ENCODE peak calls at places on chromosomes 16 and 17, in four cellular contexts. H is transverse colon, D is heart left ventricle, G is sigmoid colon. I is an unnamed sample. For H3K4me1, the result is how much of the 10 kb centered on the place peaks cover.

GRCh38 chr16:12067714-12068401 is 91.3 kb downstream of the SNX29 start:
- DNase-seq in G (no peak), D (peak), H (peak), I (no peak)

GRCh38 chr17:56937688-56938087 is 23.2 kb downstream of the COIL start:
- DNase-seq in H (no peak), D (no peak), G (no peak), I (no peak)

GRCh38 chr16:4868573-4868972 is 21.3 kb downstream of the UBN1 start:
- DNase-seq in G (no peak), D (no peak), H (no peak), I (no peak)

GRCh38 chr17:50055055-50055425 is 870 bp upstream of the ITGA3 start:
- DNase-seq in H (peak), D (no peak), G (no peak), I (no peak)

GRCh38 chr17:19414396-19415280 is 3.6 kb downstream of the RNF112 start:
- DNase-seq in D (no peak), G (no peak), H (no peak), I (no peak)

GRCh38 chr16:52265446-52265861 is 281.5 kb downstream of the TOX3 start:
- DNase-seq in D (no peak), G (no peak), H (no peak), I (no peak)

GRCh38 chr17:15377608-15378007 is 36.2 kb upstream of the TEKT3 start:
- DNase-seq in H (no peak), D (no peak), G (no peak), I (no peak)

GRCh38 chr17:67258836-67259468 is 14.0 kb upstream of the HELZ start:
- DNase-seq in D (no peak), G (no peak), H (peak), I (no peak)

GRCh38 chr17:8118769-8119574 is 658 bp upstream of the ALOXE3 start:
- DNase-seq in G (peak), D (peak), H (peak), I (peak)

GRCh38 chr16:49596699-49597291 is 223.2 kb downstream of the C16orf78 start:
- DNase-seq in H (no peak), G (no peak), D (no peak), I (no peak)

GRCh38 chr17:66398617-66399016 is 96.2 kb downstream of the PRKCA start:
- DNase-seq in H (no peak), D (no peak), G (no peak), I (no peak)

GRCh38 chr17:29412780-29413565 is 22.8 kb downstream of the TAOK1 start:
- DNase-seq in D (no peak), G (no peak), H (no peak), I (no peak)

GRCh38 chr17:1724869-1725641 is 551 bp downstream of the WDR81 start:
- DNase-seq in H (no peak), G (no peak), D (no peak), I (no peak)

GRCh38 chr17:19645608-19646250 is 2.8 kb upstream of the ALDH3A2 start:
- DNase-seq in G (no peak), H (peak), D (no peak), I (no peak)

GRCh38 chr16:1678500-1679098 is 520 bp downstream of the JPT2 start:
- DNase-seq in G (no peak), D (peak), H (peak), I (no peak)

GRCh38 chr16:14303654-14304394 is 232.7 kb downstream of the MRTFB start:
- DNase-seq in D (no peak), G (no peak), H (peak), I (no peak)

GRCh38 chr16:50496990-50497389 is 51.2 kb upstream of the NKD1 start:
- DNase-seq in G (no peak), H (no peak), D (no peak), I (no peak)

GRCh38 chr16:72493681-72494415 is 321.9 kb upstream of the PMFBP1 start:
- DNase-seq in G (no peak), H (no peak), D (no peak), I (no peak)

GRCh38 chr16:74774223-74775139 is at the start of gene FA2H:
- DNase-seq in H (peak), G (peak), D (peak), I (peak)

GRCh38 chr17:46818319-46818928 is at the start of gene WNT3:
- DNase-seq in G (no peak), H (peak), D (no peak), I (no peak)

GRCh38 chr17:50817142-50817751 is 18.1 kb upstream of the WFIKKN2 start:
- DNase-seq in G (no peak), D (no peak), H (peak), I (no peak)

GRCh38 chr16:29663020-29663828 is at the start of gene SPN:
- DNase-seq in G (no peak), D (no peak), H (peak), I (no peak)

GRCh38 chr16:87829123-87829980 is 40.0 kb downstream of the SLC7A5 start:
- DNase-seq in D (no peak), G (no peak), H (no peak), I (no peak)

GRCh38 chr16:11224096-11224893 is 31.7 kb downstream of the SOCS1 start:
- DNase-seq in H (peak), G (peak), D (peak), I (peak)

GRCh38 chr16:483351-484075 is 44.0 kb upstream of the CAPN15 start:
- DNase-seq in G (no peak), D (peak), H (no peak), I (no peak)

GRCh38 chr17:50491510-50491909 is 12.8 kb downstream of the RSAD1 start:
- DNase-seq in H (no peak), G (no peak), D (no peak), I (no peak)

GRCh38 chr16:77788196-77789084 is at the start of gene VAT1L:
- DNase-seq in D (no peak), H (no peak), G (no peak), I (no peak)

GRCh38 chr17:41919165-41919817 is 540 bp upstream of the ACLY start:
- DNase-seq in D (no peak), H (no peak), G (no peak), I (no peak)

GRCh38 chr17:41918392-41919164 is at the start of gene ACLY:
- DNase-seq in G (peak), D (peak), H (peak), I (peak)

GRCh38 chr17:41917957-41918391 is 777 bp downstream of the ACLY start:
- DNase-seq in G (peak), H (peak), D (peak), I (no peak)

GRCh38 chr17:41915566-41915965 is 3.2 kb downstream of the ACLY start:
- DNase-seq in H (no peak), D (no peak), G (no peak), I (no peak)

GRCh38 chr17:41917192-41917591 is 1.6 kb downstream of the ACLY start:
- DNase-seq in D (no peak), G (no peak), H (no peak), I (no peak)
- TF ChIP-seq POLR2A in D (no peak), G (no peak), H (no peak), I (no peak)

GRCh38 chr16:23796941-23797340 is 38.8 kb upstream of the PRKCB start:
- DNase-seq in H (no peak), G (no peak), D (no peak), I (no peak)

GRCh38 chr16:23795369-23795768 is 40.4 kb upstream of the PRKCB start:
- DNase-seq in D (no peak), G (no peak), H (no peak), I (no peak)
- H3K4me1 ChIP-seq in D (under half), G (under half), H (under half), I (under half)

GRCh38 chr16:57908409-57908987 is 62.4 kb downstream of the CNGB1 start:
- DNase-seq in H (no peak), D (no peak), G (no peak), I (no peak)

GRCh38 chr16:57910726-57911125 is 60.2 kb downstream of the CNGB1 start:
- DNase-seq in D (no peak), G (no peak), H (no peak), I (no peak)

GRCh38 chr16:57904101-57904500 is 66.8 kb downstream of the CNGB1 start:
- DNase-seq in G (no peak), D (no peak), H (no peak), I (no peak)

GRCh38 chr16:57903656-57904055 is 67.3 kb downstream of the CNGB1 start:
- DNase-seq in G (no peak), D (no peak), H (peak), I (no peak)

DNA sequence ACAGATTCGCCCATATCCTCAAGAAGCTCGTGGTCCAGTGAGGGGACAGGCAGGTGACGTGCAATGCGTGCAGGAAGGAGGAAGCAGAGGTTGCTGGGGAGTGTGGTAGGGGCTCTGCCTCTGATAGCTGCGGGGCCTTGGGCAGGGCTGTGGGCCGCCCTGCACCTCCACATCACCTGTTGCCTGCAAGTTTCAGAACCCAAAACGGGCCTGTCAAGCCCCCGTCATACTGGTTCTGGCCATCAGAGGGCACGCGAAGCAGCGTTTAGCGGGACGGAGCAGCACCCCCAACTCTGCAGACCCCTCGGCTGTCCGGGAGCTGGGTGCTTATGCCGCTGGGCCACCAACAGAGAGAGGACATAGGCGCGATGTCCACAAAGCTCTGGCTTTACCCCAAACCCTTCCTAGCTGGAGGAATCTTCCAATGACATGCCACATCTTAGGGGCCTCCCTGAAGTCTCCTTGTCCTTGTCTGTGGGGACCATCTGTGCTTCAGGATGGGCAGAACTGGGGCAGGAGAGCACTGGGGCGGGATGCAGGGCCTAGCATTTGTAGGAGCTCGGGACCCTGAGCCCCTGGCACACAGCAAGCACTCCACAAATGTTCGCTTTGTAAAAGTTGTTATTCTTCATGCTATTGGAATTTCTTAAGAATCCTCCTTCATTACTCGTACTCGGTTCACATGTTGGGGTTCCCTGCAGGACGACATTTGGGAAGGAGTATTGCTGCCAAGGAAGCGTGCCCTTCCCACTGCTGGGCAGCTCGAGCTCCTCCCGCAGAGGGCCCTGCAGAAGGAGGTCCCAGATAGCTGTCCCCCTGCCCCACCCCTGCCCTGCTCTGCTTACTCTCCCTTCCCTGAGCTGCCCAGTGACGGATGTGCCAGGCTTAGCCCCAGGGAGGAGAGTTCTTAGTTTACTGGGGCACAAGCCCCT is 64.3 kb downstream of the CNGB1 start:
- DNase-seq in H (no peak), D (no peak), G (no peak), I (no peak)
- TF ChIP-seq CTCF in H (peak), D (peak), G (peak), I (peak)

GRCh38 chr17:58082341-58082869 is 814 bp upstream of the DYNLL2 start:
- DNase-seq in G (no peak), D (no peak), H (no peak), I (peak)
- TF ChIP-seq POLR2A in G (no peak), D (no peak), H (no peak), I (no peak)